ENCODE peak calls at places on chromosomes 11 and 22, in ten cellular contexts. One of them, this sample, is unnamed.

GRCh38 chr11:68211546-68211945 is 1.6 kb downstream of the KMT5B start:
- DNase-seq in hypothalamus: no peak
- DNase-seq in activated CD4-positive, alpha-beta T cell treated with anti-CD3 and anti-CD28 coated beads, Interleukin-2, amount 10 ng/mL, durations not matched to agents 7 days and 5 days: no peak
- DNase-seq in OCI-M1: no peak
- DNase-seq in fibroblast of villous mesenchyme: no peak
- DNase-seq in HFF-Myc: no peak
- DNase-seq in left lung: peak; percentile 44
- DNase-seq in naive B cell: no peak
- DNase-seq in AG10803: no peak
- DNase-seq in activated CD8-positive, alpha-beta memory T cell treated with anti-CD3 and anti-CD28 coated beads for 1 hour: no peak
- DNase-seq in this sample: no peak

GRCh38 chr11:22898036-22898435 is 37.8 kb upstream of the CCDC179 start:
- DNase-seq in hypothalamus: no peak
- DNase-seq in activated CD4-positive, alpha-beta T cell treated with anti-CD3 and anti-CD28 coated beads, Interleukin-2, amount 10 ng/mL, durations not matched to agents 7 days and 5 days: no peak
- DNase-seq in OCI-M1: no peak
- DNase-seq in fibroblast of villous mesenchyme: no peak
- DNase-seq in HFF-Myc: no peak
- DNase-seq in left lung: no peak
- DNase-seq in naive B cell: no peak
- DNase-seq in AG10803: no peak
- DNase-seq in activated CD8-positive, alpha-beta memory T cell treated with anti-CD3 and anti-CD28 coated beads for 1 hour: no peak
- DNase-seq in this sample: no peak

GRCh38 chr22:19120829-19121630 is 1.2 kb downstream of the DGCR2 start:
- DNase-seq in hypothalamus: no peak
- DNase-seq in activated CD4-positive, alpha-beta T cell treated with anti-CD3 and anti-CD28 coated beads, Interleukin-2, amount 10 ng/mL, durations not matched to agents 7 days and 5 days: no peak
- DNase-seq in OCI-M1: no peak
- DNase-seq in fibroblast of villous mesenchyme: peak; percentile 44
- DNase-seq in HFF-Myc: no peak
- DNase-seq in left lung: peak; percentile 64
- DNase-seq in naive B cell: no peak
- DNase-seq in AG10803: peak; percentile 37
- DNase-seq in activated CD8-positive, alpha-beta memory T cell treated with anti-CD3 and anti-CD28 coated beads for 1 hour: no peak
- DNase-seq in this sample: peak; percentile 39

GRCh38 chr11:107457205-107457557 is 444 bp downstream of the CWF19L2 start:
- DNase-seq in hypothalamus: no peak
- DNase-seq in activated CD4-positive, alpha-beta T cell treated with anti-CD3 and anti-CD28 coated beads, Interleukin-2, amount 10 ng/mL, durations not matched to agents 7 days and 5 days: peak; percentile 21
- DNase-seq in OCI-M1: no peak
- DNase-seq in fibroblast of villous mesenchyme: no peak
- DNase-seq in HFF-Myc: no peak
- DNase-seq in left lung: no peak
- DNase-seq in naive B cell: no peak
- DNase-seq in AG10803: no peak
- DNase-seq in activated CD8-positive, alpha-beta memory T cell treated with anti-CD3 and anti-CD28 coated beads for 1 hour: no peak
- DNase-seq in this sample: no peak

GRCh38 chr11:38274031-38274430 is 1676.0 kb upstream of the RAG2 start:
- DNase-seq in hypothalamus: no peak
- DNase-seq in activated CD4-positive, alpha-beta T cell treated with anti-CD3 and anti-CD28 coated beads, Interleukin-2, amount 10 ng/mL, durations not matched to agents 7 days and 5 days: no peak
- DNase-seq in OCI-M1: no peak
- DNase-seq in fibroblast of villous mesenchyme: no peak
- DNase-seq in HFF-Myc: no peak
- DNase-seq in left lung: no peak
- DNase-seq in naive B cell: no peak
- DNase-seq in AG10803: no peak
- DNase-seq in activated CD8-positive, alpha-beta memory T cell treated with anti-CD3 and anti-CD28 coated beads for 1 hour: no peak
- DNase-seq in this sample: no peak

GRCh38 chr11:12876340-12876739 is 132.8 kb upstream of the RASSF10 start:
- DNase-seq in hypothalamus: no peak
- DNase-seq in activated CD4-positive, alpha-beta T cell treated with anti-CD3 and anti-CD28 coated beads, Interleukin-2, amount 10 ng/mL, durations not matched to agents 7 days and 5 days: no peak
- DNase-seq in OCI-M1: no peak
- DNase-seq in fibroblast of villous mesenchyme: no peak
- DNase-seq in HFF-Myc: no peak
- DNase-seq in left lung: no peak
- DNase-seq in naive B cell: no peak
- DNase-seq in AG10803: peak; percentile 37
- DNase-seq in activated CD8-positive, alpha-beta memory T cell treated with anti-CD3 and anti-CD28 coated beads for 1 hour: no peak
- DNase-seq in this sample: no peak

GRCh38 chr11:74701351-74701750 is 29.9 kb downstream of the CHRDL2 start:
- DNase-seq in hypothalamus: no peak
- DNase-seq in activated CD4-positive, alpha-beta T cell treated with anti-CD3 and anti-CD28 coated beads, Interleukin-2, amount 10 ng/mL, durations not matched to agents 7 days and 5 days: no peak
- DNase-seq in OCI-M1: no peak
- DNase-seq in fibroblast of villous mesenchyme: no peak
- DNase-seq in HFF-Myc: no peak
- DNase-seq in left lung: no peak
- DNase-seq in naive B cell: no peak
- DNase-seq in AG10803: no peak
- DNase-seq in activated CD8-positive, alpha-beta memory T cell treated with anti-CD3 and anti-CD28 coated beads for 1 hour: no peak
- DNase-seq in this sample: no peak

GRCh38 chr11:60457576-60457975 is 1.9 kb downstream of the MS4A1 start:
- DNase-seq in hypothalamus: no peak
- DNase-seq in activated CD4-positive, alpha-beta T cell treated with anti-CD3 and anti-CD28 coated beads, Interleukin-2, amount 10 ng/mL, durations not matched to agents 7 days and 5 days: no peak
- DNase-seq in OCI-M1: no peak
- DNase-seq in fibroblast of villous mesenchyme: no peak
- DNase-seq in HFF-Myc: no peak
- DNase-seq in left lung: no peak
- DNase-seq in naive B cell: peak; percentile 74
- DNase-seq in AG10803: no peak
- DNase-seq in activated CD8-positive, alpha-beta memory T cell treated with anti-CD3 and anti-CD28 coated beads for 1 hour: no peak
- DNase-seq in this sample: no peak

GRCh38 chr11:11332141-11332710 is 20.8 kb downstream of the CSNK2A3 start:
- DNase-seq in hypothalamus: no peak
- DNase-seq in activated CD4-positive, alpha-beta T cell treated with anti-CD3 and anti-CD28 coated beads, Interleukin-2, amount 10 ng/mL, durations not matched to agents 7 days and 5 days: no peak
- DNase-seq in OCI-M1: no peak
- DNase-seq in fibroblast of villous mesenchyme: no peak
- DNase-seq in HFF-Myc: no peak
- DNase-seq in left lung: no peak
- DNase-seq in naive B cell: no peak
- DNase-seq in AG10803: no peak
- DNase-seq in activated CD8-positive, alpha-beta memory T cell treated with anti-CD3 and anti-CD28 coated beads for 1 hour: no peak
- DNase-seq in this sample: no peak

GRCh38 chr11:67271548-67272284 is 5.4 kb downstream of the GRK2 start:
- DNase-seq in hypothalamus: no peak
- DNase-seq in activated CD4-positive, alpha-beta T cell treated with anti-CD3 and anti-CD28 coated beads, Interleukin-2, amount 10 ng/mL, durations not matched to agents 7 days and 5 days: peak; percentile 66
- DNase-seq in OCI-M1: no peak
- DNase-seq in fibroblast of villous mesenchyme: no peak
- DNase-seq in HFF-Myc: no peak
- DNase-seq in left lung: peak; percentile 37
- DNase-seq in naive B cell: no peak
- DNase-seq in AG10803: no peak
- DNase-seq in activated CD8-positive, alpha-beta memory T cell treated with anti-CD3 and anti-CD28 coated beads for 1 hour: no peak
- DNase-seq in this sample: peak; percentile 56

GRCh38 chr11:118845369-118845768 is 38.3 kb upstream of the CXCR5 start:
- DNase-seq in hypothalamus: no peak
- DNase-seq in activated CD4-positive, alpha-beta T cell treated with anti-CD3 and anti-CD28 coated beads, Interleukin-2, amount 10 ng/mL, durations not matched to agents 7 days and 5 days: no peak
- DNase-seq in OCI-M1: no peak
- DNase-seq in fibroblast of villous mesenchyme: peak; percentile 46
- DNase-seq in HFF-Myc: no peak
- DNase-seq in left lung: no peak
- DNase-seq in naive B cell: no peak
- DNase-seq in AG10803: peak; percentile 36
- DNase-seq in activated CD8-positive, alpha-beta memory T cell treated with anti-CD3 and anti-CD28 coated beads for 1 hour: no peak
- DNase-seq in this sample: no peak

GRCh38 chr22:37340331-37341262 is 58.3 kb downstream of the CYTH4 start:
- DNase-seq in hypothalamus: peak; percentile 74
- DNase-seq in activated CD4-positive, alpha-beta T cell treated with anti-CD3 and anti-CD28 coated beads, Interleukin-2, amount 10 ng/mL, durations not matched to agents 7 days and 5 days: no peak
- DNase-seq in OCI-M1: no peak
- DNase-seq in fibroblast of villous mesenchyme: no peak
- DNase-seq in HFF-Myc: no peak
- DNase-seq in left lung: no peak
- DNase-seq in naive B cell: no peak
- DNase-seq in AG10803: no peak
- DNase-seq in activated CD8-positive, alpha-beta memory T cell treated with anti-CD3 and anti-CD28 coated beads for 1 hour: no peak
- DNase-seq in this sample: no peak

GRCh38 chr11:73766763-73767162 is 5.9 kb upstream of the RAB6A start:
- DNase-seq in hypothalamus: no peak
- DNase-seq in activated CD4-positive, alpha-beta T cell treated with anti-CD3 and anti-CD28 coated beads, Interleukin-2, amount 10 ng/mL, durations not matched to agents 7 days and 5 days: no peak
- DNase-seq in OCI-M1: peak; percentile 67
- DNase-seq in fibroblast of villous mesenchyme: no peak
- DNase-seq in HFF-Myc: no peak
- DNase-seq in left lung: no peak
- DNase-seq in naive B cell: no peak
- DNase-seq in AG10803: no peak
- DNase-seq in activated CD8-positive, alpha-beta memory T cell treated with anti-CD3 and anti-CD28 coated beads for 1 hour: no peak
- DNase-seq in this sample: no peak

GRCh38 chr11:72436667-72437066 is 2.3 kb upstream of the CLPB start:
- DNase-seq in hypothalamus: no peak
- DNase-seq in activated CD4-positive, alpha-beta T cell treated with anti-CD3 and anti-CD28 coated beads, Interleukin-2, amount 10 ng/mL, durations not matched to agents 7 days and 5 days: no peak
- DNase-seq in OCI-M1: no peak
- DNase-seq in fibroblast of villous mesenchyme: no peak
- DNase-seq in HFF-Myc: no peak
- DNase-seq in left lung: no peak
- DNase-seq in naive B cell: no peak
- DNase-seq in AG10803: no peak
- DNase-seq in activated CD8-positive, alpha-beta memory T cell treated with anti-CD3 and anti-CD28 coated beads for 1 hour: no peak
- DNase-seq in this sample: no peak

GRCh38 chr22:23984430-23984829 is 4.5 kb downstream of the GSTT2 start:
- DNase-seq in hypothalamus: peak; percentile 62
- DNase-seq in activated CD4-positive, alpha-beta T cell treated with anti-CD3 and anti-CD28 coated beads, Interleukin-2, amount 10 ng/mL, durations not matched to agents 7 days and 5 days: peak; percentile 66
- DNase-seq in OCI-M1: peak; percentile 38
- DNase-seq in fibroblast of villous mesenchyme: peak; percentile 47
- DNase-seq in HFF-Myc: peak; percentile 21
- DNase-seq in left lung: no peak
- DNase-seq in naive B cell: no peak
- DNase-seq in AG10803: no peak
- DNase-seq in activated CD8-positive, alpha-beta memory T cell treated with anti-CD3 and anti-CD28 coated beads for 1 hour: no peak
- DNase-seq in this sample: peak; percentile 53

GRCh38 chr22:38017272-38017920 is 33.0 kb upstream of the SOX10 start:
- DNase-seq in hypothalamus: peak; percentile 74
- DNase-seq in activated CD4-positive, alpha-beta T cell treated with anti-CD3 and anti-CD28 coated beads, Interleukin-2, amount 10 ng/mL, durations not matched to agents 7 days and 5 days: no peak
- DNase-seq in OCI-M1: peak; percentile 30
- DNase-seq in fibroblast of villous mesenchyme: peak; percentile 53
- DNase-seq in HFF-Myc: peak; percentile 35
- DNase-seq in left lung: peak; percentile 86
- DNase-seq in naive B cell: no peak
- DNase-seq in AG10803: peak; percentile 65
- DNase-seq in activated CD8-positive, alpha-beta memory T cell treated with anti-CD3 and anti-CD28 coated beads for 1 hour: no peak
- DNase-seq in this sample: no peak

GRCh38 chr11:68164437-68164836 is 43.2 kb upstream of the CHKA start:
- DNase-seq in hypothalamus: no peak
- DNase-seq in activated CD4-positive, alpha-beta T cell treated with anti-CD3 and anti-CD28 coated beads, Interleukin-2, amount 10 ng/mL, durations not matched to agents 7 days and 5 days: no peak
- DNase-seq in OCI-M1: no peak
- DNase-seq in fibroblast of villous mesenchyme: no peak
- DNase-seq in HFF-Myc: no peak
- DNase-seq in left lung: no peak
- DNase-seq in naive B cell: no peak
- DNase-seq in AG10803: peak; percentile 24
- DNase-seq in activated CD8-positive, alpha-beta memory T cell treated with anti-CD3 and anti-CD28 coated beads for 1 hour: no peak
- DNase-seq in this sample: no peak

GRCh38 chr11:85137597-85137996 is 489.5 kb downstream of the DLG2 start:
- DNase-seq in hypothalamus: no peak
- DNase-seq in activated CD4-positive, alpha-beta T cell treated with anti-CD3 and anti-CD28 coated beads, Interleukin-2, amount 10 ng/mL, durations not matched to agents 7 days and 5 days: no peak
- DNase-seq in OCI-M1: no peak
- DNase-seq in fibroblast of villous mesenchyme: no peak
- DNase-seq in HFF-Myc: no peak
- DNase-seq in left lung: no peak
- DNase-seq in naive B cell: no peak
- DNase-seq in AG10803: no peak
- DNase-seq in activated CD8-positive, alpha-beta memory T cell treated with anti-CD3 and anti-CD28 coated beads for 1 hour: no peak
- DNase-seq in this sample: no peak

GRCh38 chr22:30332551-30332950 is 5.8 kb upstream of the TBC1D10A start:
- DNase-seq in hypothalamus: peak; percentile 32
- DNase-seq in activated CD4-positive, alpha-beta T cell treated with anti-CD3 and anti-CD28 coated beads, Interleukin-2, amount 10 ng/mL, durations not matched to agents 7 days and 5 days: no peak
- DNase-seq in OCI-M1: no peak
- DNase-seq in fibroblast of villous mesenchyme: no peak
- DNase-seq in HFF-Myc: no peak
- DNase-seq in left lung: no peak
- DNase-seq in naive B cell: no peak
- DNase-seq in AG10803: no peak
- DNase-seq in activated CD8-positive, alpha-beta memory T cell treated with anti-CD3 and anti-CD28 coated beads for 1 hour: no peak
- DNase-seq in this sample: no peak

GRCh38 chr11:9169595-9170295 is 78.3 kb upstream of the SCUBE2 start:
- DNase-seq in hypothalamus: no peak
- DNase-seq in activated CD4-positive, alpha-beta T cell treated with anti-CD3 and anti-CD28 coated beads, Interleukin-2, amount 10 ng/mL, durations not matched to agents 7 days and 5 days: no peak
- DNase-seq in OCI-M1: no peak
- DNase-seq in fibroblast of villous mesenchyme: peak; percentile 18
- DNase-seq in HFF-Myc: no peak
- DNase-seq in left lung: no peak
- DNase-seq in naive B cell: no peak
- DNase-seq in AG10803: no peak
- DNase-seq in activated CD8-positive, alpha-beta memory T cell treated with anti-CD3 and anti-CD28 coated beads for 1 hour: no peak
- DNase-seq in this sample: no peak

GRCh38 chr22:35739642-35740041 is 22.0 kb downstream of the APOL5 start:
- DNase-seq in hypothalamus: no peak
- DNase-seq in activated CD4-positive, alpha-beta T cell treated with anti-CD3 and anti-CD28 coated beads, Interleukin-2, amount 10 ng/mL, durations not matched to agents 7 days and 5 days: no peak
- DNase-seq in OCI-M1: peak; percentile 24
- DNase-seq in fibroblast of villous mesenchyme: no peak
- DNase-seq in HFF-Myc: no peak
- DNase-seq in left lung: no peak
- DNase-seq in naive B cell: no peak
- DNase-seq in AG10803: no peak
- DNase-seq in activated CD8-positive, alpha-beta memory T cell treated with anti-CD3 and anti-CD28 coated beads for 1 hour: no peak
- DNase-seq in this sample: no peak

GRCh38 chr11:504053-504993 is 2.7 kb downstream of the RNH1 start:
- DNase-seq in hypothalamus: no peak
- DNase-seq in activated CD4-positive, alpha-beta T cell treated with anti-CD3 and anti-CD28 coated beads, Interleukin-2, amount 10 ng/mL, durations not matched to agents 7 days and 5 days: no peak
- DNase-seq in OCI-M1: peak; percentile 83
- DNase-seq in fibroblast of villous mesenchyme: peak; percentile 50
- DNase-seq in HFF-Myc: no peak
- DNase-seq in left lung: no peak
- DNase-seq in naive B cell: no peak
- DNase-seq in AG10803: peak; percentile 61
- DNase-seq in activated CD8-positive, alpha-beta memory T cell treated with anti-CD3 and anti-CD28 coated beads for 1 hour: no peak
- DNase-seq in this sample: no peak

GRCh38 chr11:46410021-46410420 is 18.4 kb upstream of the CHRM4 start:
- DNase-seq in hypothalamus: no peak
- DNase-seq in activated CD4-positive, alpha-beta T cell treated with anti-CD3 and anti-CD28 coated beads, Interleukin-2, amount 10 ng/mL, durations not matched to agents 7 days and 5 days: no peak
- DNase-seq in OCI-M1: no peak
- DNase-seq in fibroblast of villous mesenchyme: peak; percentile 57
- DNase-seq in HFF-Myc: no peak
- DNase-seq in left lung: no peak
- DNase-seq in naive B cell: no peak
- DNase-seq in AG10803: no peak
- DNase-seq in activated CD8-positive, alpha-beta memory T cell treated with anti-CD3 and anti-CD28 coated beads for 1 hour: no peak
- DNase-seq in this sample: no peak

GRCh38 chr11:65355776-65356393 is 1.3 kb downstream of the TIGD3 start:
- DNase-seq in hypothalamus: peak; percentile 33
- DNase-seq in activated CD4-positive, alpha-beta T cell treated with anti-CD3 and anti-CD28 coated beads, Interleukin-2, amount 10 ng/mL, durations not matched to agents 7 days and 5 days: no peak
- DNase-seq in OCI-M1: no peak
- DNase-seq in fibroblast of villous mesenchyme: peak; percentile 48
- DNase-seq in HFF-Myc: no peak
- DNase-seq in left lung: no peak
- DNase-seq in naive B cell: no peak
- DNase-seq in AG10803: peak; percentile 48
- DNase-seq in activated CD8-positive, alpha-beta memory T cell treated with anti-CD3 and anti-CD28 coated beads for 1 hour: no peak
- DNase-seq in this sample: no peak

GRCh38 chr11:26904114-26904513 is 89.8 kb upstream of the FIBIN start:
- DNase-seq in hypothalamus: no peak
- DNase-seq in activated CD4-positive, alpha-beta T cell treated with anti-CD3 and anti-CD28 coated beads, Interleukin-2, amount 10 ng/mL, durations not matched to agents 7 days and 5 days: no peak
- DNase-seq in OCI-M1: no peak
- DNase-seq in fibroblast of villous mesenchyme: no peak
- DNase-seq in HFF-Myc: no peak
- DNase-seq in left lung: no peak
- DNase-seq in naive B cell: no peak
- DNase-seq in AG10803: no peak
- DNase-seq in activated CD8-positive, alpha-beta memory T cell treated with anti-CD3 and anti-CD28 coated beads for 1 hour: no peak
- DNase-seq in this sample: no peak